ENCODE peak calls at places on chromosomes 11 and 22, in seven cellular contexts. S is GM10248; E is iPS-NIHi11; U is HT1080; F is activated naive CD4-positive, alpha-beta T cell treated with anti-CD3 and anti-CD28 coated beads for 36 hours; G is progenitor cell of endocrine pancreas; O is AG09319. Q is an unnamed sample.

GRCh38 chr22:20825624-20826023 is 33.0 kb downstream of the PI4KA start:
- DNase-seq in S (no peak), E (no peak), U (no peak), F (no peak), G (no peak), O (no peak), Q (no peak)

GRCh38 chr11:29256580-29256979 is 760.2 kb downstream of the KCNA4 start:
- DNase-seq in S (no peak), E (no peak), U (no peak), F (no peak), G (no peak), O (no peak), Q (no peak)

GRCh38 chr22:22484023-22484422 is 24.5 kb downstream of the ZNF280B start:
- DNase-seq in S (no peak), E (no peak), U (no peak), F (no peak), G (no peak), O (no peak), Q (no peak)

GRCh38 chr11:68128682-68129327 is 7.6 kb upstream of the CHKA start:
- DNase-seq in S (no peak), E (no peak), U (no peak), F (no peak), G (peak), O (peak), Q (no peak)

GRCh38 chr11:86955111-86955673 is at the start of gene FZD4:
- DNase-seq in S (peak), E (peak), U (peak), F (peak), G (peak), O (peak), Q (peak)

GRCh38 chr11:44110231-44110679 is 14.8 kb downstream of the EXT2 start:
- DNase-seq in S (peak), E (peak), U (peak), F (peak), G (peak), O (no peak), Q (peak)

GRCh38 chr11:8603696-8604077 is 9.7 kb upstream of the STK33 start:
- DNase-seq in S (no peak), E (no peak), U (no peak), F (no peak), G (no peak), O (no peak), Q (no peak)

GRCh38 chr11:110130642-110131238 is 37.5 kb downstream of the ZC3H12C start:
- DNase-seq in S (no peak), E (peak), U (no peak), F (no peak), G (peak), O (no peak), Q (peak)

GRCh38 chr11:3920148-3920852 is 64.8 kb downstream of the STIM1 start:
- DNase-seq in S (no peak), E (no peak), U (peak), F (peak), G (no peak), O (peak), Q (no peak)

GRCh38 chr22:27557554-27558060 is 243.9 kb downstream of the MN1 start:
- DNase-seq in S (no peak), E (no peak), U (no peak), F (no peak), G (no peak), O (no peak), Q (no peak)

GRCh38 chr11:35765211-35765610 is 102.6 kb downstream of the TRIM44 start:
- DNase-seq in S (no peak), E (no peak), U (no peak), F (no peak), G (no peak), O (no peak), Q (no peak)